ENCODE peak calls at places on chromosomes 11 and 22, in eight cellular contexts. One of them, this sample, is unnamed.

GRCh38 chr22:32676196-32676595 is 125.3 kb upstream of the TIMP3 start:
- DNase-seq in GM10248: no peak
- DNase-seq in kidney: no peak
- DNase-seq in HFFc6: no peak
- DNase-seq in HFF-Myc: no peak
- DNase-seq in pancreas: no peak
- DNase-seq in ovary: no peak
- DNase-seq in H1: no peak
- DNase-seq in this sample: no peak

GRCh38 chr22:27531782-27532530 is 269.6 kb downstream of the MN1 start:
- DNase-seq in GM10248: no peak
- DNase-seq in kidney: no peak
- DNase-seq in HFFc6: peak
- DNase-seq in HFF-Myc: no peak
- DNase-seq in pancreas: no peak
- DNase-seq in ovary: no peak
- DNase-seq in H1: no peak
- DNase-seq in this sample: peak

GRCh38 chr11:12243511-12243910 is 133.1 kb downstream of the MICAL2 start:
- DNase-seq in GM10248: no peak
- DNase-seq in kidney: no peak
- DNase-seq in HFFc6: no peak
- DNase-seq in HFF-Myc: no peak
- DNase-seq in pancreas: no peak
- DNase-seq in ovary: no peak
- DNase-seq in H1: no peak
- DNase-seq in this sample: no peak

GRCh38 chr22:39292561-39293074 is 26.8 kb downstream of the RPL3 start:
- DNase-seq in GM10248: no peak
- DNase-seq in kidney: peak
- DNase-seq in HFFc6: peak
- DNase-seq in HFF-Myc: peak
- DNase-seq in pancreas: peak
- DNase-seq in ovary: peak
- DNase-seq in H1: peak
- DNase-seq in this sample: peak

GRCh38 chr11:102599642-102600261 is 25.4 kb downstream of the MMP20 start:
- DNase-seq in GM10248: peak
- DNase-seq in kidney: no peak
- DNase-seq in HFFc6: peak
- DNase-seq in HFF-Myc: peak
- DNase-seq in pancreas: no peak
- DNase-seq in ovary: no peak
- DNase-seq in H1: no peak
- DNase-seq in this sample: peak

GRCh38 chr22:48238966-48239365 is 1476.5 kb downstream of the TBC1D22A start:
- DNase-seq in GM10248: no peak
- DNase-seq in kidney: no peak
- DNase-seq in HFFc6: no peak
- DNase-seq in HFF-Myc: no peak
- DNase-seq in pancreas: no peak
- DNase-seq in ovary: no peak
- DNase-seq in H1: no peak
- DNase-seq in this sample: no peak

GRCh38 chr11:118214210-118214914 is 10.4 kb downstream of the JAML start:
- DNase-seq in GM10248: no peak
- DNase-seq in kidney: no peak
- DNase-seq in HFFc6: no peak
- DNase-seq in HFF-Myc: no peak
- DNase-seq in pancreas: no peak
- DNase-seq in ovary: no peak
- DNase-seq in H1: no peak
- DNase-seq in this sample: no peak

GRCh38 chr11:65205602-65205967 is 23.9 kb downstream of the CAPN1 start:
- DNase-seq in GM10248: no peak
- DNase-seq in kidney: peak
- DNase-seq in HFFc6: no peak
- DNase-seq in HFF-Myc: no peak
- DNase-seq in pancreas: no peak
- DNase-seq in ovary: no peak
- DNase-seq in H1: no peak
- DNase-seq in this sample: no peak

GRCh38 chr11:64266339-64266738 is 15.0 kb downstream of the PLCB3 start:
- DNase-seq in GM10248: no peak
- DNase-seq in kidney: no peak
- DNase-seq in HFFc6: no peak
- DNase-seq in HFF-Myc: no peak
- DNase-seq in pancreas: peak
- DNase-seq in ovary: peak
- DNase-seq in H1: no peak
- DNase-seq in this sample: no peak

GRCh38 chr22:44782286-44782830 is 30.0 kb downstream of the ARHGAP8 start:
- DNase-seq in GM10248: no peak
- DNase-seq in kidney: no peak
- DNase-seq in HFFc6: no peak
- DNase-seq in HFF-Myc: no peak
- DNase-seq in pancreas: no peak
- DNase-seq in ovary: no peak
- DNase-seq in H1: no peak
- DNase-seq in this sample: peak

GRCh38 chr11:94926271-94926625 is 47.1 kb downstream of the CWC15 start:
- DNase-seq in GM10248: no peak
- DNase-seq in kidney: no peak
- DNase-seq in HFFc6: peak
- DNase-seq in HFF-Myc: no peak
- DNase-seq in pancreas: no peak
- DNase-seq in ovary: no peak
- DNase-seq in H1: no peak
- DNase-seq in this sample: no peak

GRCh38 chr11:128066429-128066828 is 520.9 kb downstream of the ETS1 start:
- DNase-seq in GM10248: no peak
- DNase-seq in kidney: no peak
- DNase-seq in HFFc6: no peak
- DNase-seq in HFF-Myc: no peak
- DNase-seq in pancreas: no peak
- DNase-seq in ovary: no peak
- DNase-seq in H1: no peak
- DNase-seq in this sample: no peak

GRCh38 chr11:26229270-26229669 is 102.7 kb upstream of the ANO3 start:
- DNase-seq in GM10248: no peak
- DNase-seq in kidney: no peak
- DNase-seq in HFFc6: peak
- DNase-seq in HFF-Myc: peak
- DNase-seq in pancreas: no peak
- DNase-seq in ovary: no peak
- DNase-seq in H1: no peak
- DNase-seq in this sample: peak

GRCh38 chr22:24247011-24247507 is 2.2 kb upstream of the GGT5 start:
- DNase-seq in GM10248: no peak
- DNase-seq in kidney: no peak
- DNase-seq in HFFc6: no peak
- DNase-seq in HFF-Myc: no peak
- DNase-seq in pancreas: no peak
- DNase-seq in ovary: no peak
- DNase-seq in H1: no peak
- DNase-seq in this sample: peak

GRCh38 chr11:34603129-34604001 is 17.5 kb upstream of the EHF start:
- DNase-seq in GM10248: no peak
- DNase-seq in kidney: no peak
- DNase-seq in HFFc6: no peak
- DNase-seq in HFF-Myc: no peak
- DNase-seq in pancreas: no peak
- DNase-seq in ovary: no peak
- DNase-seq in H1: no peak
- DNase-seq in this sample: no peak

GRCh38 chr11:3182462-3182852 is 17.3 kb upstream of the OSBPL5 start:
- DNase-seq in GM10248: no peak
- DNase-seq in kidney: no peak
- DNase-seq in HFFc6: no peak
- DNase-seq in HFF-Myc: no peak
- DNase-seq in pancreas: no peak
- DNase-seq in ovary: no peak
- DNase-seq in H1: no peak
- DNase-seq in this sample: no peak

DNA sequence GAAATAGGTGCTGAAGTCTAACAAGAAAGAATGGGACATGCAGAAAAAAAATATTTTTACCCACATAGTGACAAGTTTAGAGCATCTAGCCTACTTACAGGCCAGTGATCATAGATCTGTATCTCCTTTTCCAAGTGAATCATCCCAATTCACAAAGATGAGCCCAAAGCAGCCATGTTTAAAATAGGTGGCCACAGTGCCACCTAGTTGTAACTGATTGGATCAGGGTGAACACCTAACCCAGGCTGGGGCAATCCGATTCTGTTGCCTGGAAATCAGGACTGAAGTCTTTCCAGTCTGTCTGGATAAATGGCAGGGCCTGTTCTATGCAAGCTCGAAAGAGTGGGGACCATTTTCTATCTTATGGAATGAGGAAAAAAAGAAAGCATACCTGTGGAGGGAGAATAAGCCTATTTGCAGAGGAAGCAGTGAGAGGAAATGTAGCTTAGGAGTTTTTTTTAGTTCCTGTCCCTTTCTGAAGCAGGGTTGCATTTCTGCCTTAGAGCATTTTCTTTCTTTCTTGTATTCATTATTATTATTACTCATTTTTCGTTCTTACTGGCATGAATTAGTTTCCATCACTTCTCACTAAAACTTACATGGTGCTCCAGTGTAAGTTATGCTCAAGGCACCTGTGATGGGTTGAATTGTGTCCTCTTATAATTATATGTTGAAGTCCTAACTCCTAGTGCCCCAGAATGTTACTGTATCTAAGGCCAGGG is 113.2 kb upstream of the RAG2 start:
- DNase-seq in GM10248: no peak
- DNase-seq in kidney: no peak
- DNase-seq in HFFc6: no peak
- DNase-seq in HFF-Myc: no peak
- DNase-seq in pancreas: no peak
- DNase-seq in ovary: no peak
- DNase-seq in H1: no peak
- DNase-seq in this sample: no peak
- TF ChIP-seq CTCF in GM10248: no peak
- TF ChIP-seq CTCF in kidney: no peak
- TF ChIP-seq CTCF in HFFc6: peak
- TF ChIP-seq CTCF in HFF-Myc: peak
- TF ChIP-seq CTCF in pancreas: no peak
- TF ChIP-seq CTCF in ovary: no peak
- TF ChIP-seq CTCF in H1: peak
- TF ChIP-seq CTCF in this sample: no peak

GRCh38 chr11:8688414-8689362 is 6.1 kb downstream of the RPL27A start:
- DNase-seq in GM10248: peak
- DNase-seq in kidney: peak
- DNase-seq in HFFc6: peak
- DNase-seq in HFF-Myc: peak
- DNase-seq in pancreas: peak
- DNase-seq in ovary: peak
- DNase-seq in H1: peak
- DNase-seq in this sample: peak
- TF ChIP-seq CTCF in GM10248: peak
- TF ChIP-seq CTCF in kidney: no peak
- TF ChIP-seq CTCF in HFFc6: peak
- TF ChIP-seq CTCF in HFF-Myc: no peak
- TF ChIP-seq CTCF in pancreas: no peak
- TF ChIP-seq CTCF in ovary: no peak
- TF ChIP-seq CTCF in H1: peak
- TF ChIP-seq CTCF in this sample: no peak

DNA sequence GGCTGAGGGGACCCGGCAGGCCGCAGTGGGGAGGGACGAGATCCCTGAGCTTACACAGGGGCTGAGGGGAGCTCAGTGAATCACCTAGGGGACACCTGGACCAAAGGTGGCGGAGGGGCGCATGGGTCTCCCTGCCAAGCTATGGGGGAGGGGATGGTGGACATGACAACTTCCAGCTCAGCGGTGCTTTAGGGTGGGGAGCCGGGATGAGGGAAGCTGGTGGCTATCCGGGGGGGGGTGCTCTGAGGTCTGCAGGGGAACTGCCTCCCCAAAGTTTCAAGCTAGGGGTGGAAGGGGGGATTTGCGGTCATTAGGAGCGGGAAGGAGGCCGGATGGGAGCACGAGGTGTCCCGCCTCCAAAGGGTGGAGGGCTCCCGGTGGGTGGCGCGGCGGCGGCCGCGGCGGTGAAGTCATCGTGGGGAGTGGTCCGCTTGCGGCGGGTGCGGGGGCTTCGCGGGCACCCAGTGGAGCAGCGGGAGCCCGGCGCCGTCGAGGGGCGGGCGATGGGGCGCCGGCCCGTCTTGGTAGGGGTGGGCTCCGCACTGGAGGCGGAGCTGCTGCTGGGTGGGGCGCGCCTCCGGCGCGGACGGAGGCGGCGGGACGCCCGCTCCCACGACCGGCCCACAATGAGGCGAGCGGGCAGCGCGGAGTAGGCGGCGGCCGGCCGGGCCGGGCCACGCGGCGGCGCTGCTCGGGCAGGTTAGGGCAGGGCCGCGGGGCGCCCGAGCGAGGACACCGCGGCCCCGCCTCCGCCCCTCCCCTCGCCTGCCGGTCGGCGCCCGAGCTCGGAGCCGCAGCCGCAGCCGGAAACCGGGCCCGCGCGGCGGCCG is at the start of gene MICALL1:
- DNase-seq in GM10248: peak
- DNase-seq in kidney: peak
- DNase-seq in HFFc6: peak
- DNase-seq in HFF-Myc: no peak
- DNase-seq in pancreas: peak
- DNase-seq in ovary: peak
- DNase-seq in H1: no peak
- DNase-seq in this sample: peak
- TF ChIP-seq CTCF in GM10248: peak
- TF ChIP-seq CTCF in kidney: peak
- TF ChIP-seq CTCF in HFFc6: peak
- TF ChIP-seq CTCF in HFF-Myc: no peak
- TF ChIP-seq CTCF in pancreas: no peak
- TF ChIP-seq CTCF in ovary: no peak
- TF ChIP-seq CTCF in H1: peak
- TF ChIP-seq CTCF in this sample: no peak

GRCh38 chr11:67118801-67119576 is at the start of gene KDM2A:
- DNase-seq in GM10248: peak
- DNase-seq in kidney: peak
- DNase-seq in HFFc6: peak
- DNase-seq in HFF-Myc: peak
- DNase-seq in pancreas: peak
- DNase-seq in ovary: peak
- DNase-seq in H1: peak
- DNase-seq in this sample: peak
- TF ChIP-seq CTCF in GM10248: peak
- TF ChIP-seq CTCF in kidney: peak
- TF ChIP-seq CTCF in HFFc6: peak
- TF ChIP-seq CTCF in HFF-Myc: no peak
- TF ChIP-seq CTCF in pancreas: no peak
- TF ChIP-seq CTCF in ovary: no peak
- TF ChIP-seq CTCF in H1: no peak
- TF ChIP-seq CTCF in this sample: no peak

GRCh38 chr11:84564867-84565184 is 1062.3 kb downstream of the DLG2 start:
- DNase-seq in GM10248: no peak
- DNase-seq in kidney: no peak
- DNase-seq in HFFc6: no peak
- DNase-seq in HFF-Myc: no peak
- DNase-seq in pancreas: no peak
- DNase-seq in ovary: no peak
- DNase-seq in H1: no peak
- DNase-seq in this sample: no peak
- TF ChIP-seq CTCF in GM10248: no peak
- TF ChIP-seq CTCF in kidney: no peak
- TF ChIP-seq CTCF in HFFc6: peak
- TF ChIP-seq CTCF in HFF-Myc: no peak
- TF ChIP-seq CTCF in pancreas: no peak
- TF ChIP-seq CTCF in ovary: no peak
- TF ChIP-seq CTCF in H1: no peak
- TF ChIP-seq CTCF in this sample: no peak